ENCODE peak calls at places on chromosomes 1 and 21, in six cellular contexts. E is heart left ventricle, X is bronchial epithelial cell, D is endodermal cell, K is fibroblast of the aortic adventitia, C is osteoblast. B is an unnamed sample.

GRCh38 chr1:245180496-245180895 is 25.7 kb downstream of the KIF26B start:
- DNase-seq in D (no peak), K (no peak), E (no peak), X (no peak), C (no peak), B (no peak)

GRCh38 chr1:150233359-150234308 is 2.3 kb downstream of the ANP32E start:
- DNase-seq in C (peak), D (peak), X (peak), E (no peak), K (peak), B (no peak)

GRCh38 chr1:177413982-177414654 is 243.4 kb downstream of the BRINP2 start:
- DNase-seq in E (no peak), K (no peak), X (no peak), D (no peak), C (no peak), B (no peak)

GRCh38 chr1:199490804-199491527 is 536.5 kb upstream of the NR5A2 start:
- DNase-seq in D (no peak), C (peak), X (peak), K (peak), E (no peak), B (no peak)

GRCh38 chr1:176196728-176197127 is 10.4 kb downstream of the COP1 start:
- DNase-seq in E (no peak), K (no peak), C (no peak), X (no peak), D (no peak), B (no peak)

GRCh38 chr1:5296135-5296930 is 641.9 kb downstream of the AJAP1 start:
- DNase-seq in X (no peak), D (no peak), E (no peak), C (no peak), K (no peak), B (peak)

GRCh38 chr21:15272591-15272990 is 207.8 kb upstream of the NRIP1 start:
- DNase-seq in X (no peak), E (no peak), K (peak), D (no peak), C (no peak), B (no peak)

GRCh38 chr1:9705337-9706098 is 54.0 kb downstream of the PIK3CD start:
- DNase-seq in X (no peak), D (no peak), C (peak), E (no peak), K (peak), B (no peak)

GRCh38 chr1:20361805-20362381 is 71.2 kb downstream of the VWA5B1 start:
- DNase-seq in X (peak), E (peak), C (peak), D (peak), K (peak), B (peak)

GRCh38 chr21:36717901-36718465 is 19.1 kb downstream of the SIM2 start:
- DNase-seq in X (no peak), D (peak), K (no peak), E (no peak), C (peak), B (no peak)

GRCh38 chr1:193677874-193678273 is 491.5 kb upstream of the B3GALT2 start:
- DNase-seq in E (no peak), X (no peak), K (no peak), D (no peak), C (no peak), B (no peak)
- H3K4me3 ChIP-seq in E (no peak), X (no peak), K (no peak), D (no peak), C (no peak), B (no peak)

GRCh38 chr1:91535441-91535840 is 34.8 kb downstream of the CDC7 start:
- DNase-seq in E (no peak), K (no peak), D (no peak), X (no peak), C (no peak), B (no peak)
- H3K4me3 ChIP-seq in E (no peak), K (no peak), D (no peak), X (no peak), C (no peak), B (no peak)

GRCh38 chr1:89149976-89150375 is 24.1 kb upstream of the GBP2 start:
- DNase-seq in D (no peak), E (no peak), C (no peak), X (no peak), K (no peak), B (no peak)
- H3K4me3 ChIP-seq in D (no peak), E (no peak), C (no peak), X (no peak), K (no peak), B (no peak)

GRCh38 chr1:193185206-193185605 is 1.2 kb downstream of the B3GALT2 start:
- DNase-seq in D (no peak), E (no peak), C (no peak), X (no peak), K (no peak), B (no peak)
- H3K4me3 ChIP-seq in D (no peak), E (peak), C (no peak), X (no peak), K (peak), B (no peak)

GRCh38 chr1:180927348-180927747 is 14.7 kb downstream of the KIAA1614 start:
- DNase-seq in X (no peak), D (no peak), K (no peak), E (no peak), C (no peak), B (peak)

GRCh38 chr1:180924939-180925338 is 12.2 kb downstream of the KIAA1614 start:
- DNase-seq in X (no peak), K (no peak), C (peak), E (no peak), D (no peak), B (no peak)

GRCh38 chr1:180927841-180928240 is 15.1 kb downstream of the KIAA1614 start:
- DNase-seq in X (no peak), E (no peak), C (no peak), K (no peak), D (no peak), B (peak)

GRCh38 chr1:180925471-180926051 is 12.9 kb downstream of the KIAA1614 start:
- DNase-seq in E (no peak), X (no peak), K (no peak), D (no peak), C (peak), B (peak)

DNA sequence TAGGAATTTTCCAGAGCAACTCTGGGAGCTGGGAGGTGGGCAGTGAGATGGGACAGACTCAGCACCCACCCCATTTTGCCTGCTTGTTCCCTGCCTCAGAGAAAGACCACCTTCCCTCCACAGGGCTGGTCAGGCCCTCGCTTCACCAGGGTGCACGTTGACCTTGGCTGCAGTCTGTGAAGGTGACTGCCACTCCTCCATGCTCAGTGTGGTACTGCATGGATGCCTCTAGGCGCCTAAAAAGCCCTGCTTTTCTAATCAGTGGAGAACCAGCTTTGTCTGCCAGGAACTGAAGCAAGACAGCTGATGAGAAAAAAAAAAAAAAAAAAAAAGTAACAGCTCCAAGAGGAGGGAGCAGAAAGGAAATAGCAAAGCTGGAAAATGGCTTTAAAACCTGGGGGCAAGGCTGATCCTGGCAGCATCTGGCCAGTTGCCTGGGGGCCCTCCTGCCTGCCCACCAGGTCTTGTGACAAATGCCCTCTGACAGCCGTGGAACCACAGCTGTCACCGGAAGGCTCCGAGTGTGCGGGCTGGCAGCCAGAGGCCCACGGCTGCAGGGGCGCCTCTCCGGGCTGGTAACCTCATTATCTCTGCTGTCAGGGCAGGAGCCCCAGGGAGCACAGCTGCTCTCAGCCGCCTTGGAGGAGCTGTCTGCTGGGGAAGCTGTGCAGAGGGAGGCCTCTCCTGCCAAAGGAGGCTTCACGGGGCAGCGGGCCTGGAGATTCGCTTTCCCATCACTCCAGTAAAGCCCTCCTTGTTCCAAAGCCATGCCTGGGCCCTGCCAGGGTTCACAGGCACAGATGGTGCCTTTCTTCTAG is 13.7 kb downstream of the KIAA1614 start:
- DNase-seq in C (peak), D (no peak), E (peak), K (peak), X (no peak), B (peak)
- H3K4me3 ChIP-seq in C (no peak), D (no peak), E (peak), K (no peak), X (no peak), B (no peak)

GRCh38 chr1:26171084-26172072 is at the start of gene ZNF593OS:
- DNase-seq in D (no peak), C (peak), K (no peak), X (no peak), E (no peak), B (peak)
- H3K4me3 ChIP-seq in D (peak), C (peak), K (peak), X (peak), E (peak), B (no peak)

GRCh38 chr1:156660752-156661112 is 16.5 kb downstream of the NES start:
- DNase-seq in C (peak), X (no peak), E (no peak), D (peak), K (no peak), B (no peak)
- H3K4me3 ChIP-seq in C (no peak), X (peak), E (peak), D (no peak), K (peak), B (peak)

GRCh38 chr1:193120604-193121166 is 1.1 kb upstream of the CDC73 start:
- DNase-seq in E (no peak), D (no peak), X (no peak), C (no peak), K (no peak), B (no peak)

GRCh38 chr1:193121616-193122593 is at the start of gene CDC73:
- DNase-seq in X (peak), C (peak), D (peak), K (peak), E (peak), B (peak)

GRCh38 chr1:193125369-193125768 is 3.5 kb downstream of the CDC73 start:
- DNase-seq in X (no peak), K (no peak), E (no peak), D (no peak), C (no peak), B (no peak)

GRCh38 chr1:193118803-193119730 is 2.8 kb upstream of the CDC73 start:
- DNase-seq in E (no peak), X (no peak), K (no peak), C (no peak), D (no peak), B (no peak)

DNA sequence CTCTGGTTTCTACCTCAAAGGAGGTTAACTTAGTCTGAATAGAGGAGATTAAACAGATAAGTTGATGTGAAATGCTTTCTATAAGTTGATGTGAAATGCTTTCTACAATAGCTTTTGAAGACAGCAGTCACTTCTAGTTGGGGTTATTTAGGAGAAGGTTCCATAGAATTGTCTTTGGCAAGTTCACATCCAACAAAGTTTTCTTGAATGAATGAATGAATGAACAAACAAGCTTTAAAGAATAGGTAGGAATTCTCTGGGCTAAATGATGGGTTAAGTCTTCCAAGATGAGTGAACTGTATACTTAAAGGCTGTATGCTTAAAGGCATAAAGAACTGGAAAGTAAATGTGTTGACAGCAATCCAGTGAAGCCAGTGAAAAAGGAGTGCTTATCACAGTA is 1.9 kb downstream of the CDC73 start:
- DNase-seq in D (no peak), K (no peak), E (no peak), X (no peak), C (no peak), B (no peak)
- H3K4me3 ChIP-seq in D (peak), K (peak), E (no peak), X (no peak), C (peak), B (no peak)

DNA sequence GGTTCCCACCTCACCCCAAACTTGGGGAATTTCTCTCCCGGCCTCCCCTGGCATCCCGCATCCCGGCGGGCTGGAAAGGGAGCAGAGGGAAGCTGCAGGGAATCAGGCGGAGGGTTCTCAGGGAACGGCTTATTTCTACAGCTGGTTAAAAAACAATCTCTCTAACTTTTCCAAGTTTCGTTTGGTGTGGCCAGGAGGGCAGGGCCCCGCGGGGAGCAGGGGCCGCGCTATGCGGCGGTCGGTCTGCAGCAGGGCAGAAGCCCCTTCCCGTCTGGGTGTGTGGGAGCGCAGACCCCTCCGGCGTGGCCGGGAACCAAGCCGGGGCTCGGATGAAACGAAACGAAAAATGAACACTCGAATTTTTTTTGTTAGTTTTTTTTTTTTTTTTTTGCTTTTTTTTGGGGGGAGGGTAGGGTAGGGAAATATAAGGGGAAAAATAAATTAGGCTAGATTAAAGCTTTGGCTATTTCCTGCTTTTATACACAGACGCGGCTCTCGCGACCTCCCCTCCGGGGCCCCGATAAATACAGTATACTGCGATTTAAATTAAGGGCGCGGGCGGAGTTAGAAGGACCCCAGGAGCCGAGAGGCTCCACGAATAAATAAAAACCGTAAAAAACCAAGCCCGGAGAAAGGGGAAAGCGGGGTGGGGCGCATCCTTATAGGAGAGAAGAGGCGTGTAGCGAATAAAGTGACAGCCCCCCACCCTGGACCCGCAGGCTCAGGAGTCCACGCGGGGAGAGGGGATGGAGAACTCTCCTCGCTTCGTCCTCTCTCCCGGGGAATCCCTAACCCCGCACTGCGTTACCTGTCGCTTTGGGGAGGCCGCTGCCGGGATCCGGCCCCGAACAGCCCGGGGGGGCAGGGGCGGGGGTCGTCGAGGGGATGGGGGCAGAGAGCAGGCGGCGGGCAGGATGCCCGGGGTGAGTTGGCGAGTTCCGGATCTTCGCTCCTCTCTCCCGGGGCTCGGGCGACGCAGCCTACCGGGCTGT is 2.1 kb downstream of the POU3F1 start:
- DNase-seq in K (peak), E (no peak), D (no peak), X (no peak), C (peak), B (no peak)
- H3K4me3 ChIP-seq in K (peak), E (peak), D (peak), X (peak), C (peak), B (peak)

B was measured in WERI-Rb-1.